ENCODE peak calls at places on chromosomes 2 and 18, in seven cellular contexts. One of them, this sample, is unnamed.

GRCh38 chr2:191915750-191916149 is 68.9 kb upstream of the CAVIN2 start:
- DNase-seq in brain microvascular endothelial cell: no peak
- DNase-seq in AG10803: no peak
- DNase-seq in left lung: no peak
- DNase-seq in cardiac muscle cell: no peak
- DNase-seq in tibial artery: no peak
- DNase-seq in vagina: no peak
- DNase-seq in this sample: no peak

GRCh38 chr2:47221039-47221438 is 65.9 kb upstream of the STPG4 start:
- DNase-seq in tibial artery: peak
- DNase-seq in AG10803: peak
- DNase-seq in brain microvascular endothelial cell: peak
- DNase-seq in left lung: no peak
- DNase-seq in cardiac muscle cell: peak
- DNase-seq in vagina: no peak
- DNase-seq in this sample: peak

GRCh38 chr2:26723475-26723874 is 31.0 kb downstream of the KCNK3 start:
- DNase-seq in tibial artery: no peak
- DNase-seq in cardiac muscle cell: no peak
- DNase-seq in AG10803: no peak
- DNase-seq in brain microvascular endothelial cell: no peak
- DNase-seq in left lung: no peak
- DNase-seq in vagina: no peak
- DNase-seq in this sample: no peak

GRCh38 chr2:185857676-185858075 is 119.1 kb downstream of the FSIP2 start:
- DNase-seq in cardiac muscle cell: no peak
- DNase-seq in vagina: no peak
- DNase-seq in brain microvascular endothelial cell: no peak
- DNase-seq in left lung: no peak
- DNase-seq in AG10803: no peak
- DNase-seq in tibial artery: no peak
- DNase-seq in this sample: peak

GRCh38 chr2:235044501-235045271 is 92.9 kb downstream of the SH3BP4 start:
- DNase-seq in AG10803: no peak
- DNase-seq in vagina: no peak
- DNase-seq in left lung: no peak
- DNase-seq in brain microvascular endothelial cell: no peak
- DNase-seq in tibial artery: no peak
- DNase-seq in cardiac muscle cell: no peak
- DNase-seq in this sample: no peak

GRCh38 chr2:2706306-2706705 is 375.2 kb upstream of the MYT1L start:
- DNase-seq in brain microvascular endothelial cell: no peak
- DNase-seq in cardiac muscle cell: no peak
- DNase-seq in left lung: no peak
- DNase-seq in tibial artery: no peak
- DNase-seq in AG10803: no peak
- DNase-seq in vagina: no peak
- DNase-seq in this sample: no peak

GRCh38 chr2:162106146-162106551 is 32.1 kb upstream of the DPP4 start:
- DNase-seq in vagina: no peak
- DNase-seq in tibial artery: no peak
- DNase-seq in cardiac muscle cell: peak
- DNase-seq in brain microvascular endothelial cell: no peak
- DNase-seq in AG10803: peak
- DNase-seq in left lung: no peak
- DNase-seq in this sample: no peak

GRCh38 chr2:10951558-10952414 is 40.1 kb downstream of the KCNF1 start:
- DNase-seq in AG10803: peak
- DNase-seq in brain microvascular endothelial cell: no peak
- DNase-seq in cardiac muscle cell: no peak
- DNase-seq in vagina: no peak
- DNase-seq in tibial artery: peak
- DNase-seq in left lung: no peak
- DNase-seq in this sample: peak

GRCh38 chr18:38923136-38923535 is 1357.5 kb upstream of the CELF4 start:
- DNase-seq in brain microvascular endothelial cell: no peak
- DNase-seq in cardiac muscle cell: no peak
- DNase-seq in left lung: no peak
- DNase-seq in tibial artery: no peak
- DNase-seq in AG10803: no peak
- DNase-seq in vagina: no peak
- DNase-seq in this sample: peak

GRCh38 chr2:57536535-57537231 is 509.9 kb upstream of the VRK2 start:
- DNase-seq in vagina: no peak
- DNase-seq in brain microvascular endothelial cell: no peak
- DNase-seq in cardiac muscle cell: no peak
- DNase-seq in left lung: no peak
- DNase-seq in tibial artery: no peak
- DNase-seq in AG10803: no peak
- DNase-seq in this sample: no peak

GRCh38 chr2:190088917-190089316 is 26.4 kb upstream of the MSTN start:
- DNase-seq in AG10803: peak
- DNase-seq in left lung: no peak
- DNase-seq in brain microvascular endothelial cell: peak
- DNase-seq in cardiac muscle cell: peak
- DNase-seq in vagina: no peak
- DNase-seq in tibial artery: no peak
- DNase-seq in this sample: peak

GRCh38 chr2:190079160-190079559 is 16.6 kb upstream of the MSTN start:
- DNase-seq in cardiac muscle cell: no peak
- DNase-seq in left lung: no peak
- DNase-seq in vagina: no peak
- DNase-seq in AG10803: no peak
- DNase-seq in tibial artery: no peak
- DNase-seq in brain microvascular endothelial cell: no peak
- DNase-seq in this sample: no peak

GRCh38 chr2:190080527-190081049 is 18.1 kb upstream of the MSTN start:
- DNase-seq in vagina: no peak
- DNase-seq in AG10803: no peak
- DNase-seq in left lung: no peak
- DNase-seq in brain microvascular endothelial cell: no peak
- DNase-seq in tibial artery: no peak
- DNase-seq in cardiac muscle cell: no peak
- DNase-seq in this sample: no peak

GRCh38 chr2:190090148-190090547 is 27.6 kb upstream of the MSTN start:
- DNase-seq in vagina: no peak
- DNase-seq in AG10803: no peak
- DNase-seq in cardiac muscle cell: no peak
- DNase-seq in tibial artery: no peak
- DNase-seq in left lung: no peak
- DNase-seq in brain microvascular endothelial cell: no peak
- DNase-seq in this sample: no peak

GRCh38 chr2:190084704-190085103 is 22.2 kb upstream of the MSTN start:
- DNase-seq in cardiac muscle cell: no peak
- DNase-seq in tibial artery: no peak
- DNase-seq in brain microvascular endothelial cell: no peak
- DNase-seq in left lung: no peak
- DNase-seq in AG10803: no peak
- DNase-seq in vagina: no peak
- DNase-seq in this sample: no peak
- TF ChIP-seq CTCF in cardiac muscle cell: no peak
- TF ChIP-seq CTCF in tibial artery: no peak
- TF ChIP-seq CTCF in brain microvascular endothelial cell: peak
- TF ChIP-seq CTCF in left lung: no peak
- TF ChIP-seq CTCF in AG10803: no peak
- TF ChIP-seq CTCF in vagina: no peak
- TF ChIP-seq CTCF in this sample: peak

DNA sequence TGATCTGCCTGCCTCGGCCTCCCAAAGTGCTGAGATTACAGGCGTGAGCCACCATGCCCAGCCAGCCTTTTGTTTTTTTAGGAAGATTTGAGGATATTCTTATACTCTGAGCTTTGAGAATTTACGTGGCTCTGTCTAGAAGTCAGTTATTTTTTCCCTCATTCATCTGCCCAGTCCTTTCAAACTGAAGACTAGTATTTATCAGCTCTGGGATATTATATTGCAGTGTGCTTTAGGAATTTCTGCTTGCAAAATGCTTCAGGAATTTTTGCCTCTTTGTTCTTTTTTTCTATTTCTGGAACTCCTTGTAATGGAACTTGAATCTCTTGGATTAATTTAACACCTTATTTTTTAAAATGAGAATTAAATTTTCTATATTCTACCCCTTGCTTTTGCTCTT is 22.6 kb downstream of the ACSL3 start:
- DNase-seq in brain microvascular endothelial cell: no peak
- DNase-seq in tibial artery: no peak
- DNase-seq in AG10803: no peak
- DNase-seq in left lung: no peak
- DNase-seq in vagina: no peak
- DNase-seq in cardiac muscle cell: peak
- DNase-seq in this sample: no peak
- H3K4me3 ChIP-seq in brain microvascular endothelial cell: no peak
- H3K4me3 ChIP-seq in tibial artery: no peak
- H3K4me3 ChIP-seq in AG10803: no peak
- H3K4me3 ChIP-seq in left lung: no peak
- H3K4me3 ChIP-seq in vagina: no peak
- H3K4me3 ChIP-seq in cardiac muscle cell: no peak
- H3K4me3 ChIP-seq in this sample: no peak

GRCh38 chr18:195651-196050 is 37.3 kb downstream of the USP14 start:
- DNase-seq in AG10803: no peak
- DNase-seq in brain microvascular endothelial cell: no peak
- DNase-seq in left lung: no peak
- DNase-seq in cardiac muscle cell: no peak
- DNase-seq in tibial artery: no peak
- DNase-seq in vagina: no peak
- DNase-seq in this sample: no peak
- TF ChIP-seq CTCF in AG10803: no peak
- TF ChIP-seq CTCF in brain microvascular endothelial cell: no peak
- TF ChIP-seq CTCF in left lung: no peak
- TF ChIP-seq CTCF in cardiac muscle cell: no peak
- TF ChIP-seq CTCF in tibial artery: no peak
- TF ChIP-seq CTCF in vagina: no peak
- TF ChIP-seq CTCF in this sample: no peak

DNA sequence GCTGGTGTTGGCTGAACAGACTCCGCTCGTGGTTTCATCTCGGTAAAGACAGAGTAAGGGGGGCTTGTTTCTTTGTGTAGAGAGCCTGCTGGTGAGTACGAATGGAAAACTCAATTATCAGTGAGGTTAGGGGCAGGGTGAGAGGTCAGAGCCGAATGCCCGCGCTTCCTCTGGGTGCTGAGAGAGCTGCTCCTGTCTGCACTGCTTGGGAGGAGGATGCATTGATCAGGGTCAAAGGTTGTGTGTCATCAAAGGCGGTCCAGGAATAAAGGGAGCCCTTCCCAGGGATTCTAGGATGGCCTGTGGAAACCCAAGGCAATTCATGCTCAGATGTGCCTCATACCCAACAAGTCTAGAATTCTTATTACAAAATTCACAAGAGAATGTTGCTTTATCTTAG is 143.9 kb downstream of the MYCN start:
- DNase-seq in cardiac muscle cell: no peak
- DNase-seq in AG10803: no peak
- DNase-seq in tibial artery: no peak
- DNase-seq in brain microvascular endothelial cell: no peak
- DNase-seq in left lung: no peak
- DNase-seq in vagina: no peak
- DNase-seq in this sample: no peak
- H3K4me3 ChIP-seq in cardiac muscle cell: no peak
- H3K4me3 ChIP-seq in AG10803: no peak
- H3K4me3 ChIP-seq in tibial artery: no peak
- H3K4me3 ChIP-seq in brain microvascular endothelial cell: no peak
- H3K4me3 ChIP-seq in left lung: no peak
- H3K4me3 ChIP-seq in vagina: no peak
- H3K4me3 ChIP-seq in this sample: no peak

GRCh38 chr18:28109781-28110460 is 67.0 kb downstream of the CDH2 start:
- DNase-seq in left lung: no peak
- DNase-seq in cardiac muscle cell: no peak
- DNase-seq in vagina: no peak
- DNase-seq in AG10803: peak
- DNase-seq in brain microvascular endothelial cell: no peak
- DNase-seq in tibial artery: no peak
- DNase-seq in this sample: peak

GRCh38 chr18:28110924-28111323 is 66.0 kb downstream of the CDH2 start:
- DNase-seq in left lung: peak
- DNase-seq in AG10803: no peak
- DNase-seq in cardiac muscle cell: no peak
- DNase-seq in brain microvascular endothelial cell: no peak
- DNase-seq in vagina: no peak
- DNase-seq in tibial artery: no peak
- DNase-seq in this sample: no peak

GRCh38 chr18:28112056-28112470 is 64.9 kb downstream of the CDH2 start:
- DNase-seq in vagina: no peak
- DNase-seq in left lung: no peak
- DNase-seq in brain microvascular endothelial cell: peak
- DNase-seq in cardiac muscle cell: peak
- DNase-seq in AG10803: peak
- DNase-seq in tibial artery: no peak
- DNase-seq in this sample: peak

GRCh38 chr18:28108254-28108653 is 68.7 kb downstream of the CDH2 start:
- DNase-seq in brain microvascular endothelial cell: no peak
- DNase-seq in AG10803: no peak
- DNase-seq in tibial artery: no peak
- DNase-seq in cardiac muscle cell: no peak
- DNase-seq in vagina: no peak
- DNase-seq in left lung: no peak
- DNase-seq in this sample: no peak

GRCh38 chr18:28108801-28109200 is 68.1 kb downstream of the CDH2 start:
- DNase-seq in tibial artery: no peak
- DNase-seq in brain microvascular endothelial cell: no peak
- DNase-seq in left lung: no peak
- DNase-seq in AG10803: peak
- DNase-seq in cardiac muscle cell: peak
- DNase-seq in vagina: no peak
- DNase-seq in this sample: peak
- TF ChIP-seq CTCF in tibial artery: no peak
- TF ChIP-seq CTCF in brain microvascular endothelial cell: no peak
- TF ChIP-seq CTCF in left lung: no peak
- TF ChIP-seq CTCF in AG10803: peak
- TF ChIP-seq CTCF in cardiac muscle cell: peak
- TF ChIP-seq CTCF in vagina: no peak
- TF ChIP-seq CTCF in this sample: no peak

This sample was measured in astrocyte of the spinal cord.